ENCODE peak calls at places on chromosomes 7 and 10, in ten cellular contexts. J is amniotic stem cell, G is HEK293T, D is COR-L47, Z is AG04449, E is NCI-H2081, P is ovary, K is left lung, W is epithelial cell of prostate, R is skeletal muscle cell. V is an unnamed sample.

GRCh38 chr7:46630031-46630430 is 709.0 kb upstream of the IGFBP3 start:
- DNase-seq in K (no peak), R (peak), Z (peak), E (no peak), G (no peak), W (no peak), P (no peak), D (no peak), J (no peak), V (no peak)

GRCh38 chr10:12481956-12482355 is 132.6 kb downstream of the CAMK1D start:
- DNase-seq in D (no peak), J (no peak), R (no peak), E (no peak), P (no peak), W (no peak), G (no peak), Z (no peak), K (no peak), V (no peak)

GRCh38 chr7:67470256-67470751 is 473.7 kb downstream of the TYW1 start:
- DNase-seq in R (no peak), W (no peak), G (no peak), D (no peak), P (no peak), Z (no peak), K (no peak), E (no peak), J (no peak), V (no peak)

GRCh38 chr7:129271500-129272355 is 46.9 kb downstream of the AHCYL2 start:
- DNase-seq in G (peak), K (no peak), E (peak), J (no peak), D (peak), Z (no peak), R (no peak), W (no peak), P (no peak), V (peak)

GRCh38 chr10:92527716-92528115 is 46.2 kb downstream of the IDE start:
- DNase-seq in W (no peak), J (no peak), R (no peak), E (no peak), Z (no peak), K (no peak), D (no peak), P (no peak), G (no peak), V (no peak)

GRCh38 chr10:51090190-51090589 is 15.9 kb downstream of the PRKG1 start:
- DNase-seq in R (no peak), K (no peak), P (no peak), W (no peak), Z (no peak), G (no peak), J (no peak), D (no peak), E (no peak), V (no peak)

GRCh38 chr7:121447191-121447920 is 51.2 kb upstream of the FAM3C start:
- DNase-seq in P (peak), R (no peak), W (no peak), J (no peak), E (no peak), G (no peak), Z (no peak), D (no peak), K (no peak), V (no peak)

GRCh38 chr10:110985497-110986270 is 66.3 kb downstream of the SHOC2 start:
- DNase-seq in G (no peak), P (no peak), D (no peak), W (no peak), R (no peak), Z (no peak), K (no peak), E (no peak), J (no peak), V (no peak)

GRCh38 chr7:150737265-150738055 is at the start of gene GIMAP5:
- DNase-seq in G (no peak), Z (no peak), K (no peak), J (no peak), D (no peak), P (no peak), R (no peak), E (no peak), W (no peak), V (no peak)

GRCh38 chr10:69407621-69408301 is 9.0 kb downstream of the TACR2 start:
- DNase-seq in K (no peak), E (peak), W (no peak), J (no peak), Z (no peak), G (peak), P (no peak), D (no peak), R (no peak), V (peak)

GRCh38 chr7:927031-927671 is 27.3 kb downstream of the ADAP1 start:
- DNase-seq in R (no peak), D (no peak), K (peak), J (no peak), Z (no peak), P (peak), W (no peak), E (no peak), G (no peak), V (no peak)

GRCh38 chr10:92696606-92697383 is 7.0 kb downstream of the HHEX start:
- DNase-seq in D (no peak), K (no peak), Z (no peak), P (no peak), R (no peak), J (no peak), E (no peak), W (no peak), G (no peak), V (no peak)

GRCh38 chr10:20948723-20949327 is 51.7 kb upstream of the NEBL start:
- DNase-seq in J (no peak), P (no peak), W (no peak), Z (no peak), G (no peak), R (no peak), K (no peak), D (no peak), E (no peak), V (no peak)

GRCh38 chr10:7610651-7611389 is 55.9 kb downstream of the ITIH5 start:
- DNase-seq in G (no peak), D (no peak), P (peak), E (no peak), Z (peak), J (peak), W (no peak), K (no peak), R (peak), V (no peak)

GRCh38 chr10:48333856-48334255 is 27.4 kb downstream of the MAPK8 start:
- DNase-seq in E (no peak), J (no peak), G (no peak), R (no peak), W (no peak), P (no peak), Z (no peak), D (no peak), K (peak), V (no peak)

V was measured in naive B cell.